ENCODE peak calls at places on chromosomes 5 and 9, in five cellular contexts. N, F, R, I and S are unnamed samples. For H3K4me1, the result is how much of the 10 kb centered on the place peaks cover.

GRCh38 chr9:111700776-111701175 is 39.4 kb downstream of the GNG10 start:
- DNase-seq in R (no peak), I (no peak), N (peak), F (no peak), S (no peak)

GRCh38 chr5:156942064-156942463 is 21.0 kb downstream of the TIMD4 start:
- DNase-seq in R (no peak), N (no peak), F (no peak), I (no peak), S (no peak)

GRCh38 chr9:34991833-34992375 is 2.4 kb downstream of the DNAJB5 start:
- DNase-seq in F (peak), N (peak), R (peak), I (no peak), S (no peak)

GRCh38 chr9:96383165-96383939 is at the start of gene SLC35D2:
- DNase-seq in F (peak), N (peak), I (peak), R (peak), S (peak)

GRCh38 chr5:132576123-132576522 is 19.3 kb downstream of the RAD50 start:
- DNase-seq in F (no peak), R (no peak), I (no peak), N (no peak), S (no peak)

GRCh38 chr9:105007143-105007542 is 79.2 kb upstream of the ABCA1 start:
- DNase-seq in R (no peak), I (peak), F (no peak), N (peak), S (no peak)

GRCh38 chr9:32677931-32678330 is 42.5 kb upstream of the TAF1L start:
- DNase-seq in F (no peak), R (no peak), I (no peak), N (no peak), S (no peak)

GRCh38 chr9:125889122-125889523 is 141.9 kb downstream of the PBX3 start:
- DNase-seq in I (peak), N (no peak), F (peak), R (no peak), S (no peak)

GRCh38 chr9:96048954-96049831 is 173.7 kb downstream of the ERCC6L2 start:
- DNase-seq in I (no peak), R (no peak), N (no peak), F (peak), S (no peak)

GRCh38 chr9:15635752-15636151 is 82.9 kb downstream of the CCDC171 start:
- DNase-seq in N (no peak), R (no peak), F (no peak), I (no peak), S (no peak)

GRCh38 chr9:125632321-125633115 is 74.5 kb downstream of the MAPKAP1 start:
- DNase-seq in I (no peak), N (peak), R (no peak), F (no peak), S (peak)

GRCh38 chr9:34578241-34579096 is 11.1 kb downstream of the CNTFR start:
- DNase-seq in I (peak), F (no peak), N (no peak), R (no peak), S (no peak)

GRCh38 chr5:129019401-129019908 is 54.2 kb downstream of the SLC27A6 start:
- DNase-seq in F (no peak), R (no peak), N (no peak), I (peak), S (no peak)

GRCh38 chr5:151101746-151102145 is 20.9 kb upstream of the TNIP1 start:
- DNase-seq in I (no peak), F (no peak), N (no peak), R (no peak), S (no peak)
- H3K4me1 ChIP-seq in I (under half), F (under half), N (under half), R (under half), S (under half)

GRCh38 chr5:172843825-172844576 is 9.9 kb downstream of the ERGIC1 start:
- DNase-seq in F (no peak), N (no peak), R (no peak), I (no peak), S (no peak)

GRCh38 chr5:172840778-172841154 is 6.7 kb downstream of the ERGIC1 start:
- DNase-seq in R (no peak), I (no peak), F (no peak), N (no peak), S (no peak)

GRCh38 chr5:172839669-172840068 is 5.6 kb downstream of the ERGIC1 start:
- DNase-seq in I (no peak), R (no peak), N (no peak), F (no peak), S (no peak)

GRCh38 chr5:172840077-172840777 is 6.2 kb downstream of the ERGIC1 start:
- DNase-seq in R (no peak), F (no peak), N (no peak), I (no peak), S (no peak)

DNA sequence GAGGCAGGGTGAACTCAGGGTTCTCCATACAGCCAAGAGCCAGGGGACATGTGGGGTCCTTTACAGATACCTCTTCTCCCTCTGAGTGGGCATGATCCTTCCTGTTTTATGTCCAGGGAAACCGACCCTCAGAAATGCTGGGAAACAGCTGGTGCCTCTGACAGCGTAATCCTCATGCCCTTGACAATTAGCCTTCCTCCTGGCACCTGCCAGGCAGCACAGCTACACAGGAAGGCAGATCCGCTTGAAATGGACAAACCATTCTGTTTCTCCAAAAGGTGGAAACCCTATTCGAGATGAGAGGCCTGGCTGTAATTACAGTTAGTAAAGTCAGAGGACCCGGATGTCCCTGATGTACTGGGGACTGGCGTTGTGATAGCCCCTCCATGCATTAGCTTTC is 7.2 kb downstream of the ERGIC1 start:
- DNase-seq in I (no peak), R (no peak), N (no peak), F (no peak), S (no peak)
- H3K4me1 ChIP-seq in I (under half), R (under half), N (under half), F (under half), S (under half)

GRCh38 chr5:115841382-115842088 is at the start of the genes AP3S1 and ATG12:
- DNase-seq in N (peak), I (peak), F (peak), R (peak), S (peak)

GRCh38 chr5:115842952-115843351 is 1.2 kb downstream of the AP3S1 start:
- DNase-seq in R (no peak), F (no peak), I (no peak), N (no peak), S (no peak)

GRCh38 chr5:115838885-115839518 is 2.4 kb downstream of the ATG12 start:
- DNase-seq in N (peak), I (peak), R (peak), F (no peak), S (peak)

GRCh38 chr5:115842089-115842881 is 550 bp downstream of the AP3S1 start:
- DNase-seq in I (peak), N (peak), F (no peak), R (no peak), S (no peak)

GRCh38 chr5:115840825-115841224 is 540 bp downstream of the ATG12 start:
- DNase-seq in I (no peak), R (peak), N (no peak), F (no peak), S (no peak)
- H3K4me1 ChIP-seq in I (under half), R (under half), N (under half), F (under half), S (under half)

GRCh38 chr5:149063017-149063687 is at the start of gene SH3TC2:
- DNase-seq in I (peak), N (peak), R (no peak), F (no peak), S (peak)

GRCh38 chr5:149060325-149060724 is 2.5 kb downstream of the SH3TC2 start:
- DNase-seq in F (no peak), N (peak), I (no peak), R (no peak), S (peak)

GRCh38 chr5:149061341-149061740 is 1.5 kb downstream of the SH3TC2 start:
- DNase-seq in N (no peak), F (no peak), I (no peak), R (no peak), S (no peak)

GRCh38 chr5:149062371-149063016 is 368 bp downstream of the SH3TC2 start:
- DNase-seq in R (no peak), N (peak), F (no peak), I (peak), S (no peak)

DNA sequence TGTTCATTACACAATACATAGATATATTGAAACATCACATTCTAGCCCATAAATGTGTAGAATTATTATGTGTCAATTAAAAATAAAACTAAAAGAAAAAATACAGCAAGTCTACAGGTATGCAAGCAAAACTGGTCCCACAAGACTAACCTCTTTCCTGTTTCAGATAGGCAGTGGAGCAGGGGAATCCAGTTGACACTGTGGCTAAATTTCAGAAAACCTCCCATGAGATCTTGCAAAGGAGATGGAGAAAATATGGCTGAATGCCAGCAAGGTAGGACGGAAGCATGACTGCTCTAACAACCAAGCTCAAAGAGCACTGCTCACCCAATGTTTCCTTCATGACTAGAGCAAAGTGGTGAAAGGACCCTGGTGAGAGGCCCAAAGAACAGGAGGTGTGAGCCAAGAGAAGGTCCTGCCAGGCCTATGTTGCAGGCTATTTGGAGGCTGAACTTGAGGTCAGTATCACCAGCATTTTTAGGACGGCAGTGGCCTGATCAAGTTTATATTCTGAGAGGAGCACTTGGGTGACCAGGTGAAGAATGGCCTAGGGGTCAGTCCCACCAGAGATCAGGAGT is 1.1 kb upstream of the SH3TC2 start:
- DNase-seq in R (no peak), I (no peak), F (no peak), N (peak), S (no peak)
- H3K4me1 ChIP-seq in R (under half), I (under half), F (under half), N (half or more), S (under half)

DNA sequence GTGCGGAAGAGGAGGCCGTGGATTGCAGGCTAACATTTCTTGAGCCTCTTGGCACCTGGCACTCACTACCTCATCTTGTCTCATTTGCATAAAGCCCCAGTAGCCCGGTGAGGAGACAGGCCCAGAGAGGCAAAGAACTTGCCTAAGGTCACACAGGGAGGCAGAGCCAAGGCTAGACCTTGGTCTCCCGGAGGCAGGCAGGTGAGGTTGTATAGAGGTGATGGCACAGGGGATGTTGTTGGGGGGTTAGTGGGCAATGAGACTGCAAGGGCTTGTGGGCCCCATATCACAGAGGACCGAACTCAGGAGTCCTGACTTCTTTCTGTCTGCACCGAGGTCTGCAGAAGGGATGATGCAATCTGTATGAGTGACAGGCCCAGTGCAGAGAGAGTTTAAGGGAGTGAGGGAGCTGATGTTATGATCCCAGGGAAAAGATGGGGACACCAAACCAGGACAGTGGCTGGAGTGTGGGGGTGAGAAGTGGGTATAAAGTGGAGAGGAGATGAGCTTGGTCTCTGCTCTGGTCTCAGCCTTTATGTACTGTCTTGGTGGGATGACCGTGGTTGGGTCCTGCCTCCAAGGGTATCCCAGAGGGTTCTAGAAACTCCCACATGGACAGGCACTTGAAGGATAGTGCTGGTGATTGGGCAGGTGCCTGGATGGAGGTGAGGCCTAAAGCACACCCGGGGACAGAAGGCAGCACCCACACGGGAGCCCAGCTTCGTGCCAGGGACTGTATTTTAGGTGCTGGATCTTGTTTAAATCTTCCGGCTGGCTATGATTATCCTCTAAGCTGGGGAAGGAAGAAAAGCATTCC is 21.8 kb downstream of the GSN start:
- DNase-seq in I (no peak), N (no peak), R (no peak), F (no peak), S (peak)
- H3K4me1 ChIP-seq in I (under half), N (under half), R (under half), F (under half), S (under half)

DNA sequence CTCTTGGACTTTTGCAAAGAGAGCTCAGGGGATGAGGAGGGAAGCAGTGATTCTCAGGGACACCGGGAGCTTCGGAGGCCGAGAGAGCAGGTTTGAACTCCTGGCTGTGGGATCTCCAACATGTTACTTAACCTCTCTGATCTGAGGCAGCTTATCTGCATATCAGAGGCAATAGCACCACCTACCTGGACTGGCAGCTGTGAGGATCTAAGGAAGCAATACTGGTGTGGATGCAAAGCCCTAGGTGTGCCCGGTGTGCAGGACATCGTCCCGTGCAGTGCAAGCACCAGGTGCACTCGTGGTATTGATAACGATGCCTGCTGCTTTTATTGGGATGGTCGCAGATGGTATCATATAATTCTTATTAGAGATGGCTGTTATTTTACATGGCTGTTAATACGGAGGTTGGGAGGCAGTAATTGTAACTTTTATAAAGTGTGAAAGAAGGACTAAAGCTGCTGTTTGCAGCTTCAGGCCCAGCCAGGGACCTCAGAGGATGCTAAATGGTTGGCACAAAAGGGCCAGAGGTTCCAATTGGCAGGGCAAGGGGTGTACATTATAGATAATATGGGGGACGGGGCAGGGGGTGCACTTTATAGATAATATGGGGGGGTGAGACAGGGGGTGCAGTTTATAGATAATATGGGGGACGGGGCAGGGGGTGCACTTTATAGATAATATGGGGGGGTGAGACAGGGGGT is 14.9 kb downstream of the COL5A1 start:
- DNase-seq in N (peak), R (no peak), F (no peak), I (no peak), S (no peak)
- H3K4me1 ChIP-seq in N (under half), R (under half), F (under half), I (under half), S (under half)